ENCODE peak calls at places on chromosomes 5 and 9, in seven cellular contexts. One of them, this sample, is unnamed.

GRCh38 chr9:116323012-116323411 is 169.4 kb downstream of the PAPPA start:
- DNase-seq in transverse colon: no peak
- DNase-seq in HepG2: no peak
- DNase-seq in vagina: no peak
- DNase-seq in breast epithelium: no peak
- DNase-seq in sigmoid colon: no peak
- DNase-seq in stomach: no peak
- DNase-seq in this sample: no peak

GRCh38 chr5:76867827-76868693 is 18.2 kb downstream of the S100Z start:
- DNase-seq in transverse colon: peak; percentile 70
- DNase-seq in HepG2: peak; percentile 47
- DNase-seq in vagina: no peak
- DNase-seq in breast epithelium: no peak
- DNase-seq in sigmoid colon: no peak
- DNase-seq in stomach: peak; percentile 73
- DNase-seq in this sample: no peak

GRCh38 chr9:110864011-110864410 is 174.3 kb downstream of the LPAR1 start:
- DNase-seq in transverse colon: no peak
- DNase-seq in HepG2: no peak
- DNase-seq in vagina: no peak
- DNase-seq in breast epithelium: no peak
- DNase-seq in sigmoid colon: no peak
- DNase-seq in stomach: no peak
- DNase-seq in this sample: no peak

GRCh38 chr5:136188859-136189258 is 4.1 kb downstream of the SMIM32 start:
- DNase-seq in transverse colon: no peak
- DNase-seq in HepG2: no peak
- DNase-seq in vagina: no peak
- DNase-seq in breast epithelium: no peak
- DNase-seq in sigmoid colon: no peak
- DNase-seq in stomach: no peak
- DNase-seq in this sample: no peak

GRCh38 chr5:138305797-138306196 is 25.8 kb downstream of the CDC25C start:
- DNase-seq in transverse colon: no peak
- DNase-seq in HepG2: peak; percentile 11
- DNase-seq in vagina: no peak
- DNase-seq in breast epithelium: peak; percentile 91
- DNase-seq in sigmoid colon: no peak
- DNase-seq in stomach: peak; percentile 32
- DNase-seq in this sample: peak; percentile 84

GRCh38 chr9:93119953-93120845 is 13.9 kb downstream of the NINJ1 start:
- DNase-seq in transverse colon: peak; percentile 85
- DNase-seq in HepG2: peak; percentile 94
- DNase-seq in vagina: no peak
- DNase-seq in breast epithelium: peak; percentile 90
- DNase-seq in sigmoid colon: peak; percentile 98
- DNase-seq in stomach: peak; percentile 96
- DNase-seq in this sample: peak; percentile 98

GRCh38 chr5:118863345-118863744 is 125.0 kb downstream of the DTWD2 start:
- DNase-seq in transverse colon: no peak
- DNase-seq in HepG2: no peak
- DNase-seq in vagina: no peak
- DNase-seq in breast epithelium: no peak
- DNase-seq in sigmoid colon: no peak
- DNase-seq in stomach: no peak
- DNase-seq in this sample: no peak

GRCh38 chr5:150615141-150615699 is 25.2 kb upstream of the SYNPO start:
- DNase-seq in transverse colon: peak; percentile 41
- DNase-seq in HepG2: no peak
- DNase-seq in vagina: no peak
- DNase-seq in breast epithelium: peak; percentile 75
- DNase-seq in sigmoid colon: no peak
- DNase-seq in stomach: peak; percentile 79
- DNase-seq in this sample: no peak

GRCh38 chr9:121690316-121690715 is 38.9 kb downstream of the DAB2IP start:
- DNase-seq in transverse colon: no peak
- DNase-seq in HepG2: no peak
- DNase-seq in vagina: no peak
- DNase-seq in breast epithelium: no peak
- DNase-seq in sigmoid colon: no peak
- DNase-seq in stomach: no peak
- DNase-seq in this sample: no peak

GRCh38 chr9:89896806-89897340 is 292.1 kb downstream of the GADD45G start:
- DNase-seq in transverse colon: no peak
- DNase-seq in HepG2: no peak
- DNase-seq in vagina: no peak
- DNase-seq in breast epithelium: no peak
- DNase-seq in sigmoid colon: no peak
- DNase-seq in stomach: no peak
- DNase-seq in this sample: no peak

GRCh38 chr5:171957591-171958251 is 48.7 kb downstream of the FBXW11 start:
- DNase-seq in transverse colon: no peak
- DNase-seq in HepG2: peak; percentile 35
- DNase-seq in vagina: no peak
- DNase-seq in breast epithelium: peak; percentile 55
- DNase-seq in sigmoid colon: no peak
- DNase-seq in stomach: no peak
- DNase-seq in this sample: no peak

GRCh38 chr9:87206064-87206661 is 258.9 kb upstream of the GAS1 start:
- DNase-seq in transverse colon: no peak
- DNase-seq in HepG2: no peak
- DNase-seq in vagina: no peak
- DNase-seq in breast epithelium: no peak
- DNase-seq in sigmoid colon: no peak
- DNase-seq in stomach: no peak
- DNase-seq in this sample: no peak

GRCh38 chr9:86907346-86907745 is 40.0 kb downstream of the GAS1 start:
- DNase-seq in transverse colon: no peak
- DNase-seq in HepG2: no peak
- DNase-seq in vagina: no peak
- DNase-seq in breast epithelium: no peak
- DNase-seq in sigmoid colon: no peak
- DNase-seq in stomach: no peak
- DNase-seq in this sample: no peak

GRCh38 chr5:180541710-180542109 is 47.5 kb downstream of the CNOT6 start:
- DNase-seq in transverse colon: no peak
- DNase-seq in HepG2: no peak
- DNase-seq in vagina: no peak
- DNase-seq in breast epithelium: no peak
- DNase-seq in sigmoid colon: no peak
- DNase-seq in stomach: no peak
- DNase-seq in this sample: no peak

GRCh38 chr5:180545248-180545647 is 46.1 kb downstream of the SCGB3A1 start:
- DNase-seq in transverse colon: no peak
- DNase-seq in HepG2: no peak
- DNase-seq in vagina: no peak
- DNase-seq in breast epithelium: no peak
- DNase-seq in sigmoid colon: no peak
- DNase-seq in stomach: no peak
- DNase-seq in this sample: no peak

GRCh38 chr5:180540050-180540694 is 46.0 kb downstream of the CNOT6 start:
- DNase-seq in transverse colon: no peak
- DNase-seq in HepG2: no peak
- DNase-seq in vagina: no peak
- DNase-seq in breast epithelium: no peak
- DNase-seq in sigmoid colon: no peak
- DNase-seq in stomach: no peak
- DNase-seq in this sample: no peak
- TF ChIP-seq POLR2AphosphoS5 in transverse colon: no peak
- TF ChIP-seq POLR2AphosphoS5 in HepG2: no peak
- TF ChIP-seq POLR2AphosphoS5 in vagina: no peak
- TF ChIP-seq POLR2AphosphoS5 in breast epithelium: no peak
- TF ChIP-seq POLR2AphosphoS5 in sigmoid colon: no peak
- TF ChIP-seq POLR2AphosphoS5 in stomach: no peak
- TF ChIP-seq POLR2AphosphoS5 in this sample: no peak

GRCh38 chr9:112174965-112175795 is at the start of gene SUSD1:
- DNase-seq in transverse colon: peak; percentile 51
- DNase-seq in HepG2: peak; percentile 31
- DNase-seq in vagina: no peak
- DNase-seq in breast epithelium: no peak
- DNase-seq in sigmoid colon: no peak
- DNase-seq in stomach: peak; percentile 38
- DNase-seq in this sample: peak; percentile 90

GRCh38 chr9:112176410-112177010 is 1.4 kb upstream of the SUSD1 start:
- DNase-seq in transverse colon: peak; percentile 42
- DNase-seq in HepG2: peak; percentile 42
- DNase-seq in vagina: no peak
- DNase-seq in breast epithelium: no peak
- DNase-seq in sigmoid colon: no peak
- DNase-seq in stomach: no peak
- DNase-seq in this sample: no peak

GRCh38 chr9:112173489-112174222 is 1.4 kb downstream of the SUSD1 start:
- DNase-seq in transverse colon: peak; percentile 42
- DNase-seq in HepG2: no peak
- DNase-seq in vagina: no peak
- DNase-seq in breast epithelium: no peak
- DNase-seq in sigmoid colon: no peak
- DNase-seq in stomach: no peak
- DNase-seq in this sample: no peak

GRCh38 chr9:112175796-112176315 is 759 bp upstream of the SUSD1 start:
- DNase-seq in transverse colon: no peak
- DNase-seq in HepG2: peak; percentile 18
- DNase-seq in vagina: no peak
- DNase-seq in breast epithelium: no peak
- DNase-seq in sigmoid colon: no peak
- DNase-seq in stomach: no peak
- DNase-seq in this sample: no peak

DNA sequence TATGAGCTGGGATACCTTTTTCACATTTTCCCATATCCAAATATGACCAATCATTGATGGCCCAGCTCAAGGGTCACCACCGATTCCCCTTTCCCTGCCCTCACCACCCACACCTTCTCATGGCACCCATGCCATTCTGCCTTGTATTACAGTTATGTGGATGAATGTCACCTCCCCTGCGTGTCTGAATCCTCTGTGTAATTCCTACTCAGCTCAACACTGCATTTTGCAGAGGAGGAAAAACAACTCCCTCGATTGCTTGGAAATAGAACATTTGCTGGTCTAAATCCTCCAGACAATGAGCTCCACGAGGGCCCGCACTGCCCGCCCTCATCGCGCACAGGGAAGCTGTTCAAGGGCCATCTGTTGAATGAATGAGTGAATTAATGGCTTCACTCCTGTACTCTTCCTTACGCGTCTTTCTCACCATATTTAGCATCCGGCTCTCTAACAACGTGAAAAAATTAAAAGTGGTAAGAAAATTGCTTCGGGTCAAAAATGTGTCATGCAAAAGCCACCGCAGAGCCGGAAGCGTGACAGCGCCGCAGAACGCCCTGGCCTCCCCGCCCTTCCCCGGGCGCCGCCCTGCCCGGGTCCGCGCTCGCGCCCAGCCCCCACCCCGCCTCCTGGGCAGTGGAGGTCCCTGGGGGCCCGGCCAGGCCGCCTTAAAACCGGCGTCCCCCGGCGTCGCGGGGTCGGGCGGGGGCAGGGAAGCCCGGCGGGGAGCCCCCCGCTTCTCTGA is 703 bp downstream of the SUSD1 start:
- DNase-seq in transverse colon: peak; percentile 87
- DNase-seq in HepG2: peak; percentile 44
- DNase-seq in vagina: no peak
- DNase-seq in breast epithelium: no peak
- DNase-seq in sigmoid colon: no peak
- DNase-seq in stomach: peak; percentile 79
- DNase-seq in this sample: peak; percentile 95
- TF ChIP-seq POLR2A in transverse colon: no peak
- TF ChIP-seq POLR2A in HepG2: no peak
- TF ChIP-seq POLR2A in vagina: no peak
- TF ChIP-seq POLR2A in breast epithelium: no peak
- TF ChIP-seq POLR2A in sigmoid colon: no peak
- TF ChIP-seq POLR2A in stomach: no peak
- TF ChIP-seq POLR2A in this sample: no peak

GRCh38 chr9:20355022-20355421 is 267.3 kb downstream of the MLLT3 start:
- DNase-seq in transverse colon: no peak
- DNase-seq in HepG2: no peak
- DNase-seq in vagina: no peak
- DNase-seq in breast epithelium: no peak
- DNase-seq in sigmoid colon: no peak
- DNase-seq in stomach: no peak
- DNase-seq in this sample: no peak
- H3K27ac ChIP-seq in transverse colon: no peak overlapping the region
- H3K27ac ChIP-seq in HepG2: no peak overlapping the region
- H3K27ac ChIP-seq in vagina: no peak overlapping the region
- H3K27ac ChIP-seq in breast epithelium: no peak overlapping the region
- H3K27ac ChIP-seq in sigmoid colon: peak overlapping the region; percentile 70
- H3K27ac ChIP-seq in stomach: peak overlapping the region; percentile 46
- H3K27ac ChIP-seq in this sample: no peak overlapping the region

DNA sequence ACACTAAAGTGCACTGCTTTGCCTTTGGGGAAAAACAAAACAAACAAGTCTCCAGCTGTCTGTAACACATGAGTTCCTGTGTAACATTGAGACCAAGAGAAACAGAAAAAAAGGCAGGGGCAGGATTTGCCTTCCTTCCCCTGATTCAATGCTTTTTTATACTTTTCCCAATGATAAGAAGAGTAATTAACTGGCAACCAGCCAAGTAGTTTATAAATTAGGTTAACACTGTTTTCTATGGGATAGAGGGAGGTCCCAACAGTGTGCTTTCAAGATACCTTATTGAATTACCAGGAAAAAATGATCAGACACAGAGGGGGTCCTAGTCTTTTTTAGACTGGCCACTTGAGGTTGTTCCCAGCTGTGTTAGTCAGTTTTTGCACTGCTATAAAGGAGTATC is 346.8 kb downstream of the TRIM36 start:
- DNase-seq in transverse colon: no peak
- DNase-seq in HepG2: no peak
- DNase-seq in vagina: no peak
- DNase-seq in breast epithelium: no peak
- DNase-seq in sigmoid colon: no peak
- DNase-seq in stomach: no peak
- DNase-seq in this sample: no peak
- TF ChIP-seq POLR2AphosphoS5 in transverse colon: no peak
- TF ChIP-seq POLR2AphosphoS5 in HepG2: no peak
- TF ChIP-seq POLR2AphosphoS5 in vagina: no peak
- TF ChIP-seq POLR2AphosphoS5 in breast epithelium: no peak
- TF ChIP-seq POLR2AphosphoS5 in sigmoid colon: no peak
- TF ChIP-seq POLR2AphosphoS5 in stomach: no peak
- TF ChIP-seq POLR2AphosphoS5 in this sample: no peak

DNA sequence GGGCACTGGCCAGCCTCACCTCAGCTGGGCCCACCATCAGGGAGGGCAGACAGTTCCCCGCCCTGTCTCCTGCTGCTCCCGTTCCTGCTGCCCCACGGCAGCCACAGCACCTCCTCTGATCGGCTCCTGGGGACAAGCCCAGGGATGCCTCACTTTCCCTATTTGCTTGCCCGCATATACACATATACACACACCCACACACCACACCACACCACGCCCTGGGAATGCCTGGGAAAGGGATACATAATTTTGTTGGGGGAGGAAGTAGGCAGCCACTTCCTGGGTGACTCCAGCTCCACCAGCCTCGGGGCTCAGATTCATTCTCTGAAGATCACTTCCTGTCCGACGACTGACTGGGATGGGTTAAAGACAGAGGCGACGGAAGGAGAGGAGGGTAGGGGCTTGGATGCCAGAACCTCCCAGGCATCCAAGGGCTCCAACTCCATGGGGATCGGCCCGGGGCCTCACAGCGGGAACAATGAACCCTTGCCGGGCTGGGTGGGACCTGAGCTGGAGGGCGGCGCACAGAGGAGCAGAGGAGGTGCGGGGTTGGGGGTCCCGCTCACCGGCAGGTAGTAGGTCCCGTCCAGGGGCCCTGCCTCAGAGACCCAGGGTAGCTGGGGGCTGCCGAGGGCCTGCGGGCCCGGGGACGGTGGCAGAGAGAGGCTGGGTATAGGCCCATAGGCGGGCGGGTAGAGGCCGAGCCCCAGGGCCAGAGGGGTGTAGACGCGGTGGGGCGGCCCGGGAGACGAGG is 2.0 kb upstream of the MZB1 start:
- DNase-seq in transverse colon: peak; percentile 71
- DNase-seq in HepG2: no peak
- DNase-seq in vagina: no peak
- DNase-seq in breast epithelium: no peak
- DNase-seq in sigmoid colon: no peak
- DNase-seq in stomach: no peak
- DNase-seq in this sample: no peak
- TF ChIP-seq POLR2A in transverse colon: peak; percentile 64
- TF ChIP-seq POLR2A in HepG2: no peak
- TF ChIP-seq POLR2A in vagina: no peak
- TF ChIP-seq POLR2A in breast epithelium: no peak
- TF ChIP-seq POLR2A in sigmoid colon: no peak
- TF ChIP-seq POLR2A in stomach: no peak
- TF ChIP-seq POLR2A in this sample: no peak